ENCODE peak calls at places on chromosomes 4 and X, in eight cellular contexts. N is activated naive CD8-positive, alpha-beta T cell treated with anti-CD3 and anti-CD28 coated beads, Interleukin-2, amount 10 ng/mL, durations not matched to agents 7 days and 5 days; S is WTC11; D is fibroblast of pulmonary artery; M is pancreas; A is occipital lobe; X is stromal cell of bone marrow; Y is caudate nucleus. J is an unnamed sample.
A peak's percentile ranks its signal among the peaks of the same experiment; 100 is the strongest.

GRCh38 chr4:189659302-189659701 is 281.4 kb upstream of the FRG1 start:
- DNase-seq in N (no peak), S (no peak), D (no peak), M (no peak), A (no peak), X (no peak), Y (no peak), J (no peak)

GRCh38 chr4:101035522-101035921 is 311.8 kb downstream of the PPP3CA start:
- DNase-seq in N (no peak), S (no peak), D (no peak), M (no peak), A (no peak), X (no peak), Y (no peak), J (no peak)

GRCh38 chr4:142112451-142112850 is 476.1 kb downstream of the IL15 start:
- DNase-seq in N (no peak), S (no peak), D (peak; percentile 75), M (no peak), A (no peak), X (no peak), Y (no peak), J (no peak)

GRCh38 chrX:39507617-39508299 is 590.0 kb downstream of the BCOR start:
- DNase-seq in N (no peak), S (no peak), D (no peak), M (no peak), A (no peak), X (no peak), Y (no peak), J (no peak)

GRCh38 chr4:6201580-6202091 is 1.3 kb upstream of the JAKMIP1 start:
- DNase-seq in N (no peak), S (no peak), D (no peak), M (no peak), A (no peak), X (no peak), Y (no peak), J (no peak)

GRCh38 chr4:827209-828081 is 1.5 kb upstream of the CPLX1 start:
- DNase-seq in N (no peak), S (no peak), D (no peak), M (no peak), A (no peak), X (no peak), Y (no peak), J (no peak)

GRCh38 chr4:58587856-58588255 is 1477.7 kb upstream of the IGFBP7 start:
- DNase-seq in N (no peak), S (no peak), D (no peak), M (no peak), A (no peak), X (no peak), Y (no peak), J (no peak)

GRCh38 chrX:139932077-139932900 is 564 bp downstream of the ATP11C start:
- DNase-seq in N (peak; percentile 66), S (peak; percentile 47), D (peak; percentile 36), M (peak; percentile 21), A (peak; percentile 8), X (peak; percentile 19), Y (no peak), J (peak; percentile 55)

GRCh38 chr4:115923152-115923551 is 809.7 kb upstream of the NDST4 start:
- DNase-seq in N (no peak), S (no peak), D (no peak), M (no peak), A (no peak), X (no peak), Y (no peak), J (no peak)

GRCh38 chr4:1035510-1035909 is 24.1 kb downstream of the FGFRL1 start:
- DNase-seq in N (no peak), S (no peak), D (no peak), M (peak; percentile 48), A (peak; percentile 65), X (no peak), Y (peak; percentile 79), J (no peak)

GRCh38 chrX:86133761-86134160 is 14.5 kb upstream of the DACH2 start:
- DNase-seq in N (no peak), S (no peak), D (peak; percentile 20), M (no peak), A (no peak), X (no peak), Y (no peak), J (no peak)

GRCh38 chr4:94448815-94449375 is 2.8 kb upstream of the PDLIM5 start:
- DNase-seq in N (no peak), S (no peak), D (no peak), M (no peak), A (no peak), X (no peak), Y (no peak), J (no peak)

GRCh38 chr4:142567620-142568451 is 278.3 kb downstream of the INPP4B start:
- DNase-seq in N (no peak), S (no peak), D (peak; percentile 7), M (peak; percentile 64), A (no peak), X (no peak), Y (no peak), J (no peak)

GRCh38 chr4:26191353-26191752 is 129.5 kb upstream of the RBPJ start:
- DNase-seq in N (no peak), S (no peak), D (no peak), M (peak; percentile 9), A (no peak), X (no peak), Y (no peak), J (no peak)

J was measured in GM13977.